ENCODE peak calls at places on chromosomes 5 and 9, in seven cellular contexts. J is lower leg skin; M is CD4-positive, alpha-beta memory T cell; K is pancreas; F is NCI-H524 treated with DMSO at 0.1 percent for 48 hours; W is H54; T is tibial artery. E is an unnamed sample.

GRCh38 chr5:116738270-116738947 is 163.8 kb upstream of the SEMA6A start:
- DNase-seq in J (no peak), M (no peak), K (no peak), F (no peak), W (no peak), T (no peak), E (no peak)

GRCh38 chr5:56207537-56207936 is 25.6 kb downstream of the ANKRD55 start:
- DNase-seq in J (no peak), M (no peak), K (no peak), F (no peak), W (no peak), T (no peak), E (no peak)

GRCh38 chr5:10528056-10528816 is 35.6 kb upstream of the ANKRD33B start:
- DNase-seq in J (no peak), M (no peak), K (no peak), F (peak; percentile 96), W (no peak), T (peak; percentile 19), E (no peak)

GRCh38 chr5:60507687-60508086 is 192.3 kb downstream of the DEPDC1B start:
- DNase-seq in J (no peak), M (no peak), K (no peak), F (no peak), W (no peak), T (no peak), E (no peak)

GRCh38 chr5:138636401-138636944 is 61.3 kb upstream of the HSPA9 start:
- DNase-seq in J (no peak), M (no peak), K (no peak), F (no peak), W (no peak), T (no peak), E (no peak)

GRCh38 chr9:81028504-81028903 is 660.8 kb downstream of the TLE1 start:
- DNase-seq in J (no peak), M (no peak), K (no peak), F (no peak), W (peak; percentile 65), T (no peak), E (no peak)

GRCh38 chr5:98942849-98943248 is 14.0 kb upstream of the CHD1 start:
- DNase-seq in J (no peak), M (no peak), K (no peak), F (no peak), W (no peak), T (no peak), E (no peak)

GRCh38 chr9:121538221-121538620 is 38.6 kb upstream of the GGTA1 start:
- DNase-seq in J (no peak), M (no peak), K (no peak), F (peak; percentile 5), W (no peak), T (no peak), E (no peak)

GRCh38 chr9:127942152-127943010 is 4.7 kb upstream of the DPM2 start:
- DNase-seq in J (no peak), M (peak; percentile 48), K (peak; percentile 67), F (no peak), W (peak; percentile 77), T (peak; percentile 86), E (peak; percentile 81)

GRCh38 chr9:70049672-70050271 is 6.1 kb downstream of the MAMDC2 start:
- DNase-seq in J (peak; percentile 89), M (no peak), K (peak; percentile 39), F (no peak), W (no peak), T (peak; percentile 97), E (no peak)

GRCh38 chr9:20744046-20744630 is 60.1 kb downstream of the FOCAD start:
- DNase-seq in J (no peak), M (no peak), K (no peak), F (no peak), W (no peak), T (no peak), E (no peak)

GRCh38 chr5:10216107-10216506 is 33.6 kb downstream of the ATPSCKMT start:
- DNase-seq in J (no peak), M (no peak), K (no peak), F (no peak), W (no peak), T (no peak), E (no peak)

GRCh38 chr9:34016149-34016548 is 32.5 kb downstream of the UBAP2 start:
- DNase-seq in J (no peak), M (no peak), K (no peak), F (no peak), W (no peak), T (no peak), E (no peak)

GRCh38 chr5:105033642-105034217 is 1471.1 kb upstream of the NUDT12 start:
- DNase-seq in J (no peak), M (no peak), K (no peak), F (no peak), W (no peak), T (no peak), E (no peak)

GRCh38 chr5:11640474-11640873 is 263.8 kb downstream of the CTNND2 start:
- DNase-seq in J (no peak), M (no peak), K (no peak), F (no peak), W (no peak), T (no peak), E (no peak)

GRCh38 chr5:110054240-110054639 is 364.5 kb downstream of the MAN2A1 start:
- DNase-seq in J (peak; percentile 55), M (peak; percentile 84), K (no peak), F (no peak), W (no peak), T (no peak), E (no peak)